ENCODE peak calls at places on chromosomes 16 and 17, in eight cellular contexts. M is sigmoid colon, F is PC-9, G is SK-N-SH, W is stomach, R is breast epithelium, B is AG04449, Q is pancreas. O is an unnamed sample.
A peak's percentile ranks its signal among the peaks of the same experiment; 100 is the strongest.

GRCh38 chr16:81005644-81006471 is 827 bp downstream of the CMC2 start:
- DNase-seq in R (no peak), B (no peak), F (no peak), M (no peak), G (no peak), W (no peak), Q (no peak), O (no peak)

GRCh38 chr17:28357061-28357900 is at the start of gene POLDIP2:
- DNase-seq in B (peak; percentile 51), R (peak; percentile 95), F (peak; percentile 87), G (peak; percentile 99), Q (peak; percentile 99), W (peak; percentile 97), M (peak; percentile 98), O (peak; percentile 94)

GRCh38 chr16:7938175-7938574 is 605.5 kb downstream of the RBFOX1 start:
- DNase-seq in R (no peak), F (no peak), Q (no peak), M (no peak), B (no peak), W (no peak), G (no peak), O (no peak)

GRCh38 chr16:89385712-89386111 is 104.6 kb downstream of the ANKRD11 start:
- DNase-seq in B (no peak), F (no peak), M (peak; percentile 53), W (no peak), Q (no peak), R (no peak), G (no peak), O (no peak)

GRCh38 chr16:89536371-89536770 is 24.1 kb upstream of the RPL13 start:
- DNase-seq in G (no peak), W (no peak), B (no peak), Q (no peak), R (no peak), F (no peak), M (no peak), O (no peak)

GRCh38 chr16:82605863-82606620 is 20.7 kb upstream of the CDH13 start:
- DNase-seq in R (no peak), G (no peak), W (no peak), B (no peak), M (no peak), Q (no peak), F (no peak), O (no peak)

GRCh38 chr17:73625975-73626706 is 18.1 kb downstream of the SDK2 start:
- DNase-seq in F (no peak), W (no peak), B (no peak), Q (no peak), R (peak; percentile 62), M (no peak), G (no peak), O (no peak)

GRCh38 chr17:7834554-7834890 is 505 bp downstream of the KDM6B start:
- DNase-seq in G (peak; percentile 58), R (peak; percentile 65), B (no peak), F (no peak), Q (peak; percentile 74), W (peak; percentile 68), M (peak; percentile 89), O (no peak)

GRCh38 chr16:69565611-69566436 is at the start of gene NFAT5:
- DNase-seq in G (peak; percentile 94), B (no peak), W (peak; percentile 92), R (peak; percentile 88), Q (peak; percentile 97), M (peak; percentile 95), F (peak; percentile 67), O (peak; percentile 86)

GRCh38 chr17:79630821-79631639 is 20.2 kb upstream of the RBFOX3 start:
- DNase-seq in B (no peak), W (peak; percentile 11), Q (peak; percentile 32), G (peak; percentile 22), F (no peak), M (peak; percentile 18), R (peak; percentile 28), O (peak; percentile 23)
- H3K4me3 ChIP-seq in B (no peak overlapping the region), W (no peak overlapping the region), Q (no peak overlapping the region), G (no peak overlapping the region), F (no peak overlapping the region), M (no peak overlapping the region), R (no peak overlapping the region), O (no peak overlapping the region)

GRCh38 chr17:36592316-36592710 is 634 bp downstream of the DHRS11 start:
- DNase-seq in Q (peak; percentile 65), G (peak; percentile 71), B (no peak), W (no peak), M (peak; percentile 67), F (peak; percentile 47), R (no peak), O (no peak)
- H3K4me3 ChIP-seq in Q (peak overlapping the region; percentile 72), G (peak overlapping the region; percentile 89), B (peak overlapping the region; percentile 68), W (peak overlapping the region; percentile 89), M (peak overlapping the region; percentile 96), F (peak overlapping the region; percentile 84), R (peak overlapping the region; percentile 97), O (peak overlapping the region; percentile 85)

GRCh38 chr17:46950615-46950996 is 27.6 kb downstream of the GOSR2 start:
- DNase-seq in Q (no peak), B (no peak), R (no peak), G (no peak), M (no peak), W (no peak), F (no peak), O (no peak)

GRCh38 chr17:46944931-46945330 is 22.0 kb downstream of the GOSR2 start:
- DNase-seq in R (no peak), W (no peak), G (no peak), B (no peak), F (peak; percentile 84), M (no peak), Q (no peak), O (no peak)

GRCh38 chr17:46948544-46948943 is 25.6 kb downstream of the GOSR2 start:
- DNase-seq in F (no peak), M (no peak), R (no peak), Q (no peak), W (no peak), B (no peak), G (no peak), O (no peak)

GRCh38 chr17:46949291-46950174 is 26.6 kb downstream of the GOSR2 start:
- DNase-seq in Q (no peak), G (no peak), F (peak; percentile 57), W (no peak), B (no peak), M (no peak), R (no peak), O (no peak)

GRCh38 chr17:46947236-46947635 is 24.3 kb downstream of the GOSR2 start:
- DNase-seq in R (no peak), G (no peak), Q (no peak), W (no peak), B (no peak), M (no peak), F (no peak), O (no peak)
- H3K4me3 ChIP-seq in R (no peak overlapping the region), G (no peak overlapping the region), Q (no peak overlapping the region), W (no peak overlapping the region), B (no peak overlapping the region), M (no peak overlapping the region), F (no peak overlapping the region), O (no peak overlapping the region)

GRCh38 chr16:86509759-86510464 is 415 bp upstream of the FOXF1 start:
- DNase-seq in B (no peak), M (peak; percentile 98), W (peak; percentile 46), F (no peak), G (no peak), R (no peak), Q (no peak), O (no peak)
- H3K4me3 ChIP-seq in B (peak overlapping the region; percentile 64), M (peak overlapping the region; percentile 81), W (peak overlapping the region; percentile 53), F (no peak overlapping the region), G (peak overlapping the region; percentile 24), R (peak overlapping the region; percentile 57), Q (peak overlapping the region; percentile 10), O (peak overlapping the region; percentile 23)

GRCh38 chr17:48599373-48599772 is 5.4 kb downstream of the HOXB6 start:
- DNase-seq in R (no peak), G (no peak), F (no peak), M (no peak), B (no peak), Q (no peak), W (no peak), O (no peak)

GRCh38 chr17:48596735-48597491 is 3.3 kb upstream of the HOXB5 start:
- DNase-seq in Q (no peak), F (no peak), B (no peak), W (no peak), R (no peak), M (peak; percentile 75), G (no peak), O (no peak)

GRCh38 chr17:48598727-48599126 is 5.1 kb upstream of the HOXB5 start:
- DNase-seq in G (no peak), M (no peak), B (no peak), R (no peak), F (no peak), Q (no peak), W (no peak), O (no peak)

GRCh38 chr17:48597492-48597774 is 3.9 kb upstream of the HOXB5 start:
- DNase-seq in Q (peak; percentile 58), W (no peak), G (no peak), M (no peak), R (no peak), B (no peak), F (no peak), O (no peak)

DNA sequence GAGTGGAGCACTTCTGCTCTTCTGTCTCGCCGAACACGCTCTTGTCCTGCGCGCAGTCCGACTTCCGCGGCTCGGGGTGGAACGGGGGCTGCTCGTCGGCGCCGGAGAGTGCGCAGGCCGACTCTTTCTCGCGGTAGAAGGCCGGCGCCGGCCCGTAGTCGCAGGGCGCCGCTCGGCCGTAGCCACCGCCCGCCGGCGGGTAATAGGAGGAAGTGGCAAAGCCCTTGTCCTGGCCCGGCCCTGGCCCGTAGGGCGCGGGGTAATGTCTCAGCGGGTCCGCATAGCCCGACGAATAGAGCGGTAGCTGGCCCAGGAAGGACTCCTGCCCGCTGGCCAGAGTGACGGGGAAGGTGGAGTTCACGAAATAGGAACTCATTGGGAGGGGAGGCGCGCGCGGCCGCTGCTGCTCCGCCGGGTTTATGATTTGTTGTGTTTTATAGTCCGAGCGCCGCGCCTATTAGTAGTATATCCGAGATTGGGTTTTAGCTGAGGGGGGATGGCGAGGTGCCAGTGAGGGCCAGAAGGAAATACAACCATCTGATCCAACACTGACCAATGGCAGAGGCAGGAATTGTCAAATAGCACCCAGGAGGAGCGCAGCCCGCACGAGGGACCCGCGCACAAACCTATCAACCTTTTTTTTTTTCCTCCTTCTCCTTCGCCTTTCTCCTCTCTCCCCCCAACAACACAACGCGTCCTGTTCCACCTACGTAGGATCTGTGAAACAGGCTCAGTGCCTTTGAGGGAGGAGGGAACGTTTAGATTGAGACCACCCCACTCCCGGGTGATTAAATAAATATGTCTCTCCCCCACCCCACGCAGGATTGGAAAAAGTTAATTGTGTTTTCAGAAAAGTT is 4.4 kb upstream of the HOXB5 start:
- DNase-seq in B (no peak), W (peak; percentile 47), M (peak; percentile 93), F (no peak), G (no peak), Q (peak; percentile 80), R (no peak), O (no peak)
- H3K4me3 ChIP-seq in B (peak overlapping the region; percentile 76), W (peak overlapping the region; percentile 52), M (peak overlapping the region; percentile 50), F (no peak overlapping the region), G (no peak overlapping the region), Q (peak overlapping the region; percentile 28), R (peak overlapping the region; percentile 49), O (peak overlapping the region; percentile 38)